ENCODE peak calls at places on chromosomes 6 and 20, in four cellular contexts. Q, V, Z and T are unnamed samples.

GRCh38 chr6:136031982-136032381 is 180.5 kb downstream of the PDE7B start:
- DNase-seq in Q (peak), V (no peak), Z (no peak), T (peak)

GRCh38 chr20:38152175-38153010 is 12.7 kb downstream of the TGM2 start:
- DNase-seq in Q (peak), V (no peak), Z (no peak), T (peak)

GRCh38 chr6:127879685-127880084 is 21.2 kb downstream of the THEMIS start:
- DNase-seq in Q (peak), V (peak), Z (no peak), T (peak)

GRCh38 chr6:123803456-123803861 is 206 bp upstream of the NKAIN2 start:
- DNase-seq in Q (no peak), V (no peak), Z (no peak), T (no peak)

GRCh38 chr20:52895662-52896061 is 76.5 kb upstream of the TSHZ2 start:
- DNase-seq in Q (no peak), V (no peak), Z (no peak), T (no peak)

GRCh38 chr6:3410385-3411360 is 46.2 kb downstream of the SLC22A23 start:
- DNase-seq in Q (peak), V (peak), Z (no peak), T (peak)

GRCh38 chr20:62066339-62066982 is 780 bp upstream of the TAF4 start:
- DNase-seq in Q (peak), V (peak), Z (peak), T (peak)

GRCh38 chr6:84774174-84775158 is 10.1 kb upstream of the TBX18 start:
- DNase-seq in Q (peak), V (peak), Z (no peak), T (peak)

GRCh38 chr20:18272451-18272850 is 15.9 kb upstream of the ZNF133 start:
- DNase-seq in Q (no peak), V (no peak), Z (no peak), T (peak)

GRCh38 chr6:50720623-50721022 is 7.3 kb downstream of the TFAP2D start:
- DNase-seq in Q (no peak), V (peak), Z (no peak), T (no peak)

GRCh38 chr6:142698751-142699150 is 246.2 kb downstream of the HIVEP2 start:
- DNase-seq in Q (no peak), V (no peak), Z (no peak), T (no peak)

GRCh38 chr6:20038385-20038784 is 173.9 kb downstream of the MBOAT1 start:
- DNase-seq in Q (no peak), V (no peak), Z (no peak), T (no peak)

GRCh38 chr6:104212977-104213696 is 646.6 kb downstream of the HACE1 start:
- DNase-seq in Q (no peak), V (no peak), Z (no peak), T (no peak)